ENCODE peak calls at places on chromosome 10, in seven cellular contexts. Y is pancreas; M is left ventricle myocardium inferior; E is MM.1S; Q is activated CD8-positive, alpha-beta T cell treated with anti-CD3 and anti-CD28 coated beads for 36 hours; U is lung; B is transverse colon. F is an unnamed sample.

GRCh38 chr10:95441547-95441923 is 119.6 kb downstream of the SORBS1 start:
- DNase-seq in E (no peak), Q (no peak), Y (no peak), B (no peak), U (no peak), M (no peak), F (no peak)

GRCh38 chr10:85111271-85111670 is 782.9 kb downstream of the CCSER2 start:
- DNase-seq in E (no peak), U (no peak), M (no peak), B (no peak), Q (no peak), Y (no peak), F (no peak)

GRCh38 chr10:78906734-78907385 is 161.9 kb upstream of the ZMIZ1 start:
- DNase-seq in M (no peak), Y (no peak), B (no peak), U (no peak), E (no peak), Q (no peak), F (no peak)

GRCh38 chr10:83373659-83374058 is 765.6 kb upstream of the GHITM start:
- DNase-seq in B (no peak), U (no peak), M (no peak), Y (no peak), Q (peak; percentile 17), E (peak; percentile 53), F (no peak)

GRCh38 chr10:74056081-74056818 is 58.3 kb downstream of the VCL start:
- DNase-seq in B (no peak), Y (no peak), E (no peak), U (no peak), M (no peak), Q (peak; percentile 38), F (no peak)

GRCh38 chr10:106410331-106410730 is 754.2 kb downstream of the SORCS1 start:
- DNase-seq in Y (no peak), M (no peak), U (no peak), B (no peak), E (no peak), Q (no peak), F (no peak)

GRCh38 chr10:126569513-126570447 is 100.7 kb downstream of the C10orf90 start:
- DNase-seq in M (no peak), U (no peak), Q (no peak), E (no peak), B (no peak), Y (no peak), F (no peak)

GRCh38 chr10:51564896-51565505 is 134.4 kb downstream of the CSTF2T start:
- DNase-seq in B (no peak), U (no peak), Q (no peak), M (no peak), Y (no peak), E (no peak), F (no peak)

GRCh38 chr10:95394161-95394880 is 103.5 kb upstream of the PDLIM1 start:
- DNase-seq in B (no peak), E (no peak), M (no peak), U (no peak), Q (peak; percentile 62), Y (no peak), F (no peak)

GRCh38 chr10:89702121-89702480 is 711 bp downstream of the KIF20B start:
- DNase-seq in Q (peak; percentile 49), E (peak; percentile 28), M (no peak), U (no peak), Y (no peak), B (no peak), F (no peak)

GRCh38 chr10:33813415-33813814 is 478.9 kb upstream of the NRP1 start:
- DNase-seq in M (no peak), U (no peak), Q (no peak), Y (no peak), B (no peak), E (no peak), F (no peak)

GRCh38 chr10:13087986-13088618 is 11.9 kb upstream of the OPTN start:
- DNase-seq in B (no peak), U (no peak), E (no peak), Q (no peak), Y (no peak), M (no peak), F (no peak)

GRCh38 chr10:36188461-36188860 is 546.4 kb upstream of the FZD8 start:
- DNase-seq in Q (no peak), Y (no peak), E (no peak), U (no peak), M (no peak), B (no peak), F (no peak)

GRCh38 chr10:24168258-24169170 is 40.4 kb upstream of the KIAA1217 start:
- DNase-seq in Q (no peak), Y (no peak), U (no peak), E (no peak), M (no peak), B (no peak), F (no peak)

GRCh38 chr10:132526676-132527075 is 10.9 kb upstream of the INPP5A start:
- DNase-seq in Y (peak; percentile 22), U (no peak), Q (no peak), B (peak; percentile 7), M (peak; percentile 3), E (no peak), F (no peak)

GRCh38 chr10:24920907-24921881 is 31.2 kb downstream of the PRTFDC1 start:
- DNase-seq in Q (peak; percentile 89), U (peak; percentile 39), B (peak; percentile 45), E (no peak), Y (no peak), M (peak; percentile 32), F (peak; percentile 87)

GRCh38 chr10:89352039-89352597 is 24.3 kb downstream of the IFIT3 start:
- DNase-seq in Q (no peak), U (peak; percentile 70), E (peak; percentile 82), Y (no peak), B (peak; percentile 40), M (no peak), F (peak; percentile 80)

GRCh38 chr10:51341216-51341615 is 266.9 kb downstream of the PRKG1 start:
- DNase-seq in Y (no peak), U (no peak), B (no peak), M (no peak), Q (no peak), E (no peak), F (no peak)

GRCh38 chr10:132196178-132197113 is 9.7 kb downstream of the DPYSL4 start:
- DNase-seq in U (no peak), B (no peak), E (no peak), M (no peak), Q (no peak), Y (no peak), F (no peak)

GRCh38 chr10:71950683-71951082 is 13.5 kb upstream of the CHST3 start:
- DNase-seq in E (no peak), Q (no peak), M (no peak), Y (no peak), B (no peak), U (no peak), F (no peak)

GRCh38 chr10:37930423-37930822 is 46.0 kb downstream of the ZNF25 start:
- DNase-seq in Q (no peak), M (no peak), Y (no peak), U (no peak), B (no peak), E (no peak), F (no peak)

GRCh38 chr10:43294241-43294658 is 27.4 kb upstream of the RASGEF1A start:
- DNase-seq in Y (no peak), Q (peak; percentile 80), B (no peak), E (no peak), M (no peak), U (no peak), F (no peak)

DNA sequence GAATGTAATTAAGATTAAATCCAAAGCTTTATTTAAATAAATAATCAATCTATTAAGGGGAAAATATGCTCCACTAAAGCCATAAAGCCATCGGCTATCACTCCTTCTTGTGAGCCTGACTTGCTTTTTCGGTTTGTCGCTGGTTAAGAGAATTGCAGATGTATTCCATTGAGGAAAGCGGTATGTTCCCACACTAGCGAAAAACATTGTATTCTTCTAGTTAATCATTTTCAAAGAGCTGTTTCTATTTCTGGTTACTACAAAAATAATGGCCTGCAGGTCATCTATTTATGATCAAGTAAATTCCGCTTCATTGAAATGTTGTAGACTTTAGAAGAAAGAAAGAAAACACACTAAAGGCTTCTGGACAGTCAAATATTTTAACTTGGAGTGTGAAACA is 173.4 kb downstream of the CACNB2 start:
- DNase-seq in E (no peak), Y (no peak), M (no peak), Q (no peak), U (no peak), B (no peak), F (no peak)
- TF ChIP-seq CTCF in E (no peak), Y (no peak), M (no peak), Q (no peak), U (no peak), B (no peak), F (no peak)

GRCh38 chr10:110757563-110757962 is 113.4 kb downstream of the RBM20 start:
- DNase-seq in B (peak; percentile 31), Y (no peak), Q (no peak), E (no peak), U (no peak), M (no peak), F (no peak)

GRCh38 chr10:110758128-110758527 is 113.6 kb upstream of the PDCD4 start:
- DNase-seq in Q (no peak), U (no peak), B (peak; percentile 57), E (no peak), Y (no peak), M (no peak), F (no peak)

GRCh38 chr10:110758898-110759297 is 112.8 kb upstream of the PDCD4 start:
- DNase-seq in Y (no peak), Q (no peak), M (no peak), B (no peak), U (no peak), E (no peak), F (no peak)

GRCh38 chr10:110756886-110757285 is 112.8 kb downstream of the RBM20 start:
- DNase-seq in M (no peak), Q (no peak), U (no peak), E (no peak), Y (no peak), B (no peak), F (no peak)

GRCh38 chr10:110759523-110759922 is 112.2 kb upstream of the PDCD4 start:
- DNase-seq in U (no peak), Q (no peak), E (no peak), M (no peak), Y (no peak), B (no peak), F (no peak)
- TF ChIP-seq CTCF in U (no peak), Q (no peak), E (no peak), M (no peak), Y (no peak), B (no peak), F (no peak)

GRCh38 chr10:113052076-113052830 is 102.2 kb downstream of the TCF7L2 start:
- DNase-seq in U (no peak), B (no peak), Y (no peak), Q (no peak), E (no peak), M (no peak), F (no peak)
- TF ChIP-seq CTCF in U (no peak), B (no peak), Y (no peak), Q (no peak), E (no peak), M (peak; percentile 50), F (no peak)

GRCh38 chr10:68901106-68901927 is at the start of gene DDX50:
- DNase-seq in E (peak; percentile 100), Y (peak; percentile 95), Q (peak; percentile 99), B (peak; percentile 98), U (peak; percentile 98), M (peak; percentile 96), F (peak; percentile 100)
- TF ChIP-seq CTCF in E (peak; percentile 6), Y (no peak), Q (no peak), B (peak; percentile 11), U (no peak), M (peak; percentile 36), F (no peak)

F was measured in right atrium auricular region.